ENCODE peak calls at places on chromosome 18, in eight cellular contexts. Y, L, R, Z, G, K, S and A are unnamed samples. For H3K4me1, the result is how much of the 10 kb centered on the place peaks cover.

GRCh38 chr18:59263566-59264135 is 9.6 kb downstream of the RAX start:
- DNase-seq in Y (no peak), L (no peak), R (no peak), Z (no peak), G (no peak), K (no peak), S (no peak), A (no peak)

GRCh38 chr18:46660955-46661749 is 4.1 kb upstream of the LOXHD1 start:
- DNase-seq in Y (no peak), L (no peak), R (no peak), Z (no peak), G (no peak), K (no peak), S (peak), A (no peak)

GRCh38 chr18:80200932-80201672 is 46.2 kb downstream of the PARD6G start:
- DNase-seq in Y (no peak), L (no peak), R (no peak), Z (no peak), G (peak), K (no peak), S (no peak), A (no peak)

GRCh38 chr18:53687002-53687401 is 537.5 kb downstream of the MBD2 start:
- DNase-seq in Y (no peak), L (no peak), R (no peak), Z (no peak), G (no peak), K (no peak), S (no peak), A (no peak)

GRCh38 chr18:65288908-65289307 is 461.9 kb upstream of the CDH7 start:
- DNase-seq in Y (no peak), L (no peak), R (no peak), Z (no peak), G (no peak), K (no peak), S (no peak), A (no peak)

GRCh38 chr18:45755936-45756335 is 32.0 kb downstream of the SLC14A1 start:
- DNase-seq in Y (no peak), L (no peak), R (no peak), Z (peak), G (no peak), K (peak), S (no peak), A (no peak)

GRCh38 chr18:12470382-12471090 is 62.8 kb downstream of the PRELID3A start:
- DNase-seq in Y (no peak), L (no peak), R (no peak), Z (no peak), G (no peak), K (no peak), S (no peak), A (no peak)

GRCh38 chr18:31401156-31402025 is 24.8 kb downstream of the DSG4 start:
- DNase-seq in Y (peak), L (no peak), R (no peak), Z (no peak), G (no peak), K (no peak), S (no peak), A (no peak)

GRCh38 chr18:78664851-78665250 is 314.8 kb upstream of the SALL3 start:
- DNase-seq in Y (no peak), L (no peak), R (no peak), Z (no peak), G (no peak), K (no peak), S (no peak), A (no peak)

GRCh38 chr18:7521226-7521856 is 45.8 kb upstream of the PTPRM start:
- DNase-seq in Y (no peak), L (no peak), R (no peak), Z (no peak), G (no peak), K (no peak), S (no peak), A (no peak)

GRCh38 chr18:23311346-23312103 is 141.6 kb upstream of the RIOK3 start:
- DNase-seq in Y (no peak), L (no peak), R (no peak), Z (peak), G (no peak), K (peak), S (no peak), A (peak)

GRCh38 chr18:39380186-39380714 is 1814.7 kb upstream of the CELF4 start:
- DNase-seq in Y (no peak), L (no peak), R (no peak), Z (no peak), G (no peak), K (no peak), S (no peak), A (no peak)

GRCh38 chr18:68660355-68661183 is 54.3 kb downstream of the TMX3 start:
- DNase-seq in Y (peak), L (peak), R (no peak), Z (no peak), G (no peak), K (no peak), S (no peak), A (no peak)

GRCh38 chr18:50079571-50080295 is 115.2 kb downstream of the MYO5B start:
- DNase-seq in Y (no peak), L (no peak), R (no peak), Z (peak), G (peak), K (peak), S (no peak), A (no peak)

GRCh38 chr18:79432376-79433120 is 36.8 kb downstream of the NFATC1 start:
- DNase-seq in Y (no peak), L (no peak), R (no peak), Z (no peak), G (no peak), K (no peak), S (no peak), A (peak)

GRCh38 chr18:68181956-68182355 is 533.0 kb downstream of the TMX3 start:
- DNase-seq in Y (no peak), L (no peak), R (no peak), Z (no peak), G (no peak), K (no peak), S (no peak), A (no peak)

GRCh38 chr18:26429535-26429934 is 118.8 kb downstream of the KCTD1 start:
- DNase-seq in Y (peak), L (no peak), R (no peak), Z (no peak), G (peak), K (no peak), S (no peak), A (no peak)

GRCh38 chr18:79786781-79787526 is 10.8 kb upstream of the KCNG2 start:
- DNase-seq in Y (no peak), L (no peak), R (no peak), Z (peak), G (peak), K (no peak), S (no peak), A (peak)

GRCh38 chr18:77765468-77765867 is 515.8 kb downstream of the GALR1 start:
- DNase-seq in Y (peak), L (no peak), R (no peak), Z (no peak), G (no peak), K (no peak), S (no peak), A (no peak)

GRCh38 chr18:13909541-13909940 is 5.8 kb downstream of the MC2R start:
- DNase-seq in Y (no peak), L (no peak), R (no peak), Z (no peak), G (no peak), K (no peak), S (no peak), A (no peak)

GRCh38 chr18:22165603-22166069 is 3.8 kb upstream of the GATA6 start:
- DNase-seq in Y (no peak), L (no peak), R (no peak), Z (no peak), G (no peak), K (no peak), S (no peak), A (no peak)

GRCh38 chr18:62485684-62486083 is 37.1 kb upstream of the ZCCHC2 start:
- DNase-seq in Y (peak), L (no peak), R (no peak), Z (no peak), G (no peak), K (no peak), S (no peak), A (no peak)

GRCh38 chr18:7608798-7609197 is 41.7 kb downstream of the PTPRM start:
- DNase-seq in Y (no peak), L (no peak), R (no peak), Z (no peak), G (no peak), K (no peak), S (no peak), A (no peak)

GRCh38 chr18:44638141-44638540 is 42.5 kb upstream of the SETBP1 start:
- DNase-seq in Y (no peak), L (no peak), R (no peak), Z (no peak), G (no peak), K (no peak), S (no peak), A (no peak)

GRCh38 chr18:58314284-58314683 is 270.3 kb downstream of the NEDD4L start:
- DNase-seq in Y (no peak), L (no peak), R (no peak), Z (peak), G (peak), K (peak), S (no peak), A (no peak)

GRCh38 chr18:46073474-46074331 is 1.6 kb upstream of the PSTPIP2 start:
- DNase-seq in Y (no peak), L (peak), R (no peak), Z (no peak), G (no peak), K (no peak), S (no peak), A (no peak)

GRCh38 chr18:23631746-23632145 is 31.0 kb downstream of the ANKRD29 start:
- DNase-seq in Y (no peak), L (no peak), R (no peak), Z (no peak), G (no peak), K (no peak), S (peak), A (no peak)

GRCh38 chr18:57747809-57748680 is 55.1 kb downstream of the ATP8B1 start:
- DNase-seq in Y (no peak), L (no peak), R (no peak), Z (no peak), G (no peak), K (no peak), S (no peak), A (no peak)

GRCh38 chr18:45110577-45111506 is 430.2 kb downstream of the SETBP1 start:
- DNase-seq in Y (no peak), L (no peak), R (no peak), Z (peak), G (peak), K (no peak), S (no peak), A (no peak)

GRCh38 chr18:26614374-26614773 is 66.0 kb upstream of the KCTD1 start:
- DNase-seq in Y (no peak), L (no peak), R (no peak), Z (no peak), G (no peak), K (no peak), S (no peak), A (no peak)

GRCh38 chr18:38698108-38698507 is 1132.5 kb upstream of the CELF4 start:
- DNase-seq in Y (no peak), L (no peak), R (no peak), Z (no peak), G (no peak), K (no peak), S (peak), A (no peak)

GRCh38 chr18:23291456-23292205 is 156.3 kb downstream of the CABLES1 start:
- DNase-seq in Y (no peak), L (no peak), R (no peak), Z (no peak), G (no peak), K (no peak), S (no peak), A (no peak)

GRCh38 chr18:63131944-63132818 is 187.4 kb downstream of the BCL2 start:
- DNase-seq in Y (no peak), L (no peak), R (no peak), Z (no peak), G (no peak), K (no peak), S (no peak), A (no peak)

GRCh38 chr18:61653823-61654551 is 238.8 kb downstream of the RNF152 start:
- DNase-seq in Y (no peak), L (no peak), R (no peak), Z (no peak), G (no peak), K (no peak), S (no peak), A (no peak)

GRCh38 chr18:9417081-9417841 is 58.1 kb upstream of the RALBP1 start:
- DNase-seq in Y (no peak), L (no peak), R (no peak), Z (no peak), G (peak), K (no peak), S (no peak), A (peak)

GRCh38 chr18:48792141-48792540 is 158.6 kb downstream of the SMAD7 start:
- DNase-seq in Y (no peak), L (no peak), R (no peak), Z (peak), G (peak), K (no peak), S (no peak), A (no peak)
- H3K4me1 ChIP-seq in Y (under half), L (under half), R (under half), Z (under half), G (under half), K (under half), S (under half), A (under half)

GRCh38 chr18:76456823-76457222 is 38.2 kb downstream of the ZNF516 start:
- DNase-seq in Y (no peak), L (no peak), R (no peak), Z (no peak), G (peak), K (peak), S (no peak), A (no peak)
- H3K4me1 ChIP-seq in Y (under half), L (under half), R (under half), Z (under half), G (half or more), K (under half), S (under half), A (under half)

GRCh38 chr18:76496200-76496890 is 1.3 kb upstream of the ZNF516 start:
- DNase-seq in Y (no peak), L (peak), R (peak), Z (no peak), G (peak), K (peak), S (peak), A (peak)

GRCh38 chr18:76495435-76496199 is 575 bp upstream of the ZNF516 start:
- DNase-seq in Y (peak), L (no peak), R (no peak), Z (no peak), G (peak), K (no peak), S (peak), A (no peak)

GRCh38 chr18:76494181-76494540 is 881 bp downstream of the ZNF516 start:
- DNase-seq in Y (peak), L (no peak), R (peak), Z (no peak), G (no peak), K (no peak), S (no peak), A (no peak)

GRCh38 chr18:76493213-76494107 is 1.6 kb downstream of the ZNF516 start:
- DNase-seq in Y (peak), L (no peak), R (no peak), Z (no peak), G (no peak), K (no peak), S (peak), A (no peak)

GRCh38 chr18:76494541-76495403 is at the start of gene ZNF516:
- DNase-seq in Y (peak), L (no peak), R (no peak), Z (no peak), G (no peak), K (no peak), S (no peak), A (no peak)
- H3K4me1 ChIP-seq in Y (under half), L (under half), R (under half), Z (under half), G (under half), K (under half), S (under half), A (under half)

DNA sequence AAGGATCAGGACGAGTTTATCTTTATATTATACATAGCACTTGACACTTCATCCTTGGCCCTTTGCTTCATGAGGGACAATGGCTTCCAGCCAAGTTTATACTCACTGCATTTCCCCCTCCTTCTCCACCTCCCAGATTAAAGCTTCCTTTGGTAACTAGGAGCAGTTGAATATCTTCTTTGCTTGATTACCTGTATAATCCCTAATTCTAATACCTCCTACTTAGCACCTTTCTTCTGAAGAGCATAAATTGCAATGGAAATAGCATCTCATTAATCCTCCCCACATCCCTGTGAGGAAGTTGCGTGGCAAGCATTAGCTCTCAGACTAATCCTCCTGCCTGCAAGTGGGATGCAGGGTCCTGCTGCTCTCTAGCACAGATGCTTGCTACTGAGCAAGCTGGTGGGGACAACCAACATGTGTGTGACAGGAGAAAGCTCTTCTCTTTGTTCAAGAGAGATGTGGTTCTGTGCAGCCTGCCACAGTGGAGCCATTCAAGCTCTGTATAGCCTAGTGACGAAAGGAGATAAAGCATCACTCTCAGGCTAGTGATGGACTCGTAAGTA is 19.1 kb downstream of the KLHL14 start:
- DNase-seq in Y (no peak), L (no peak), R (no peak), Z (no peak), G (no peak), K (no peak), S (no peak), A (no peak)
- H3K4me1 ChIP-seq in Y (under half), L (under half), R (under half), Z (under half), G (under half), K (under half), S (under half), A (under half)

GRCh38 chr18:3016584-3017292 is 3.8 kb upstream of the LPIN2 start:
- DNase-seq in Y (no peak), L (no peak), R (peak), Z (peak), G (no peak), K (no peak), S (no peak), A (no peak)
- H3K4me1 ChIP-seq in Y (under half), L (under half), R (under half), Z (under half), G (under half), K (under half), S (under half), A (under half)

DNA sequence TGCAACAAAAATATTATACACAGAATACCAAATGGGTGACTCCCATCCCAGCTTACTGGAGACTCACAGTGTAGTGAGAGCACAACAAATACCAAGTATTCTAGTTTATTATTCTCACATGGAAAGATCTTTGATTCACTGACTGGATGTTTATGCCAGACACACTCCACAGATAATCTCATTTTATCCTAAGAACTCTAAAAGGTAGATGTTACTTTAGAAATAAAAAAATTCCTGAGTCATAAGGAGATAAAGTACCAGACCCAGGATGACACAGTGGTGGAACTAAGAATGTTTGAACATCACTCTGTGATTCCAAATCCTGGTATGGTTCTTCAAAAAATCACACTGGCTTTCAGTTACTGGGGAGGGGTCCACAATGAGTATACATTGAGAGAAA is 136.2 kb downstream of the CDH2 start:
- DNase-seq in Y (no peak), L (no peak), R (no peak), Z (no peak), G (no peak), K (no peak), S (no peak), A (no peak)
- H3K4me1 ChIP-seq in Y (under half), L (under half), R (under half), Z (under half), G (under half), K (under half), S (under half), A (under half)

GRCh38 chr18:75052475-75052874 is 156.5 kb downstream of the PTGR3 start:
- DNase-seq in Y (no peak), L (no peak), R (no peak), Z (no peak), G (no peak), K (peak), S (no peak), A (no peak)

GRCh38 chr18:75051757-75052156 is 157.2 kb downstream of the PTGR3 start:
- DNase-seq in Y (no peak), L (no peak), R (no peak), Z (no peak), G (no peak), K (no peak), S (no peak), A (no peak)

GRCh38 chr18:75049455-75049789 is 159.5 kb downstream of the PTGR3 start:
- DNase-seq in Y (no peak), L (no peak), R (no peak), Z (no peak), G (no peak), K (no peak), S (no peak), A (no peak)

GRCh38 chr18:75047240-75047639 is 161.7 kb downstream of the PTGR3 start:
- DNase-seq in Y (no peak), L (no peak), R (no peak), Z (no peak), G (no peak), K (no peak), S (no peak), A (no peak)

GRCh38 chr18:75048776-75049454 is 160.0 kb downstream of the PTGR3 start:
- DNase-seq in Y (no peak), L (no peak), R (no peak), Z (no peak), G (no peak), K (no peak), S (no peak), A (no peak)
- H3K4me1 ChIP-seq in Y (under half), L (under half), R (under half), Z (under half), G (under half), K (under half), S (under half), A (under half)

DNA sequence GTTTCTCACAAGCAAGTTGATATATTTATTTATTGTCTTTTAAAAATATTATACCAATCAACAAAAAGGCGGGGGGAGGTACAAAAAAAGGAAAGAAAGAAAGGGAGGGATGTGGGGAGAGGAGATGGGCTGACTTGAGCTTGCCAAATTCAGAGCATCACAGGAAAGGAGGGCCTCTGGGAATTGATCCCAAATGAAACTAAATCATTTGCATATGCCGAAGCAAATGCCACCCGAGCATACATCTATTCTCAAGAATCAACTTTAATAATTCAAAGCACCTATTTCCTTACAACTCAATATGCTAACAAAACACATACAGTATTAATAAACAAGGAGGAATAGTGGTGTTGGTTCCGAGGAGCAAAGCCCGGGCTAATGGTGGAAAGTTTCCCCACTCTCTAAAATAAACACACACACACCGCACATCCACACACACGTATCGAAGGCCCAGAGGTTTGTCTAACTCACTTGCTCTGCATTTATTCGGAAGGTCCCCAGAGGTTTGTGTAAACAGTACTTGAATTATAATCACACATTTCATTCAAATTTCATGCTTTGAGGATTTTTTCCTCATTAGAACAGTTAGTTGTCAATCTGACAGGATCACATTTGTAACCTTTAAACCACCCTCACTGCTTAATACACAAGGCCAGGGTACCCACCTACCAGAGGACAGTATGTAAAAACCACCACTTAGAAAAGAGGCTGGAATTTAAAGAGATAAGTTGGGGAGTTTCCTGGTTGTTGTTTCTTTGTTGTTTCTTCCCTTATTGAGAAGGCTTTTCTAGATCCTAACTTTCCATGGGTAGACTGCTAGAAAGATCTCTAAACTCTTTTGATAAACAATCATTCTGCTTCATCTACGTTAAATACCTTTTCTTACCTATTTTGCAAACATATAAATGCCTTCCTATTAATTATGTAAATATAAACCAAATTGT is 264.7 kb downstream of the TCF4 start:
- DNase-seq in Y (no peak), L (no peak), R (no peak), Z (no peak), G (no peak), K (no peak), S (no peak), A (no peak)
- H3K4me1 ChIP-seq in Y (under half), L (under half), R (under half), Z (under half), G (under half), K (under half), S (under half), A (under half)